ENCODE peak calls at places on chromosomes 11 and 22, in five cellular contexts. U is IMR-90; O is GM23338; E is adrenal gland; J is stimulated activated CD8-positive, alpha-beta memory T cell treated with anti-CD3 and anti-CD28 coated beads, Interleukin-4, amount 100 ng/mL, for 48 hours. D is an unnamed sample.

GRCh38 chr11:62169448-62169847 is 20.6 kb upstream of the SCGB1D1 start:
- DNase-seq in U (no peak), O (no peak), E (peak), J (no peak), D (no peak)

GRCh38 chr22:46963672-46964545 is 201.5 kb downstream of the TBC1D22A start:
- DNase-seq in U (no peak), O (no peak), E (no peak), J (peak), D (no peak)

GRCh38 chr11:17354070-17354924 is 2.7 kb downstream of the NCR3LG1 start:
- DNase-seq in U (peak), O (peak), E (peak), J (peak), D (peak)

GRCh38 chr22:23692598-23693291 is 1.9 kb downstream of the RGL4 start:
- DNase-seq in U (no peak), O (peak), E (no peak), J (no peak), D (peak)

GRCh38 chr11:27830206-27830605 is 130.0 kb upstream of the BDNF start:
- DNase-seq in U (no peak), O (no peak), E (no peak), J (no peak), D (peak)

GRCh38 chr11:2825261-2825885 is 60.2 kb downstream of the CDKN1C start:
- DNase-seq in U (peak), O (no peak), E (peak), J (no peak), D (no peak)

GRCh38 chr11:65611028-65611757 is 2.8 kb downstream of the MAP3K11 start:
- DNase-seq in U (no peak), O (peak), E (peak), J (no peak), D (peak)

GRCh38 chr11:46489668-46490560 is 98.3 kb upstream of the CHRM4 start:
- DNase-seq in U (peak), O (peak), E (no peak), J (peak), D (peak)

GRCh38 chr11:132251095-132251494 is 880.7 kb downstream of the NTM start:
- DNase-seq in U (no peak), O (no peak), E (no peak), J (no peak), D (no peak)

GRCh38 chr11:2771758-2772466 is 72.1 kb upstream of the KCNQ1OT1 start:
- DNase-seq in U (no peak), O (no peak), E (peak), J (peak), D (no peak)

GRCh38 chr22:45019861-45020655 is 10.3 kb upstream of the PHF21B start:
- DNase-seq in U (no peak), O (no peak), E (no peak), J (no peak), D (peak)

GRCh38 chr11:84212467-84213390 is 926.6 kb upstream of the CCDC90B start:
- DNase-seq in U (no peak), O (no peak), E (no peak), J (no peak), D (no peak)

GRCh38 chr11:28231475-28231874 is 123.3 kb downstream of the METTL15 start:
- DNase-seq in U (peak), O (no peak), E (no peak), J (no peak), D (no peak)

GRCh38 chr22:42473484-42474193 is 41.4 kb upstream of the NFAM1 start:
- DNase-seq in U (peak), O (peak), E (peak), J (no peak), D (peak)

GRCh38 chr11:73233211-73233610 is 15.1 kb downstream of the P2RY2 start:
- DNase-seq in U (no peak), O (no peak), E (peak), J (no peak), D (no peak)

GRCh38 chr11:40188848-40189247 is 1270.6 kb downstream of the LRRC4C start:
- DNase-seq in U (no peak), O (no peak), E (no peak), J (no peak), D (no peak)

GRCh38 chr11:16816358-16817270 is 78.2 kb downstream of the C11orf58 start:
- DNase-seq in U (no peak), O (no peak), E (no peak), J (no peak), D (no peak)

GRCh38 chr11:133819916-133820315 is 25.4 kb downstream of the SPATA19 start:
- DNase-seq in U (no peak), O (no peak), E (no peak), J (no peak), D (no peak)

GRCh38 chr11:34449013-34449412 is 10.3 kb downstream of the CAT start:
- DNase-seq in U (no peak), O (no peak), E (no peak), J (no peak), D (no peak)

GRCh38 chr22:40797427-40797826 is 21.7 kb downstream of the SLC25A17 start:
- DNase-seq in U (peak), O (no peak), E (no peak), J (no peak), D (no peak)

GRCh38 chr11:45083544-45084087 is 62.8 kb upstream of the PRDM11 start:
- DNase-seq in U (no peak), O (peak), E (no peak), J (no peak), D (peak)

GRCh38 chr11:114775849-114776621 is 97.7 kb downstream of the NXPE2 start:
- DNase-seq in U (no peak), O (no peak), E (peak), J (no peak), D (no peak)

GRCh38 chr11:69355346-69355940 is 61.5 kb downstream of the MYEOV start:
- DNase-seq in U (no peak), O (no peak), E (no peak), J (peak), D (no peak)

GRCh38 chr11:134074766-134075165 is 5.9 kb downstream of the JAM3 start:
- DNase-seq in U (no peak), O (no peak), E (no peak), J (no peak), D (no peak)

GRCh38 chr11:133697161-133697560 is 148.2 kb downstream of the SPATA19 start:
- DNase-seq in U (no peak), O (no peak), E (no peak), J (no peak), D (no peak)

GRCh38 chr11:46912526-46913150 is 5.7 kb downstream of the LRP4 start:
- DNase-seq in U (no peak), O (peak), E (no peak), J (no peak), D (peak)

GRCh38 chr11:98453378-98453777 is 567.4 kb upstream of the CNTN5 start:
- DNase-seq in U (no peak), O (no peak), E (no peak), J (no peak), D (no peak)

GRCh38 chr22:27616033-27616432 is 185.5 kb downstream of the MN1 start:
- DNase-seq in U (no peak), O (no peak), E (no peak), J (no peak), D (no peak)

GRCh38 chr22:19108807-19109197 is 13.4 kb downstream of the DGCR2 start:
- DNase-seq in U (no peak), O (no peak), E (no peak), J (no peak), D (no peak)

GRCh38 chr22:23457586-23457985 is 122.5 kb downstream of the IGLL1 start:
- DNase-seq in U (no peak), O (no peak), E (no peak), J (no peak), D (no peak)

GRCh38 chr11:68036141-68036716 is 2.6 kb upstream of the TCIRG1 start:
- DNase-seq in U (no peak), O (no peak), E (no peak), J (no peak), D (no peak)

GRCh38 chr11:34178422-34178821 is 73.0 kb downstream of the NAT10 start:
- DNase-seq in U (peak), O (no peak), E (no peak), J (no peak), D (no peak)

GRCh38 chr22:23060612-23061400 is 9.5 kb upstream of the GNAZ start:
- DNase-seq in U (no peak), O (no peak), E (peak), J (peak), D (no peak)

GRCh38 chr11:75557649-75558494 is 4.2 kb upstream of the SERPINH1 start:
- DNase-seq in U (peak), O (no peak), E (peak), J (no peak), D (no peak)